ENCODE peak calls at places on chromosomes 12 and 14, in ten cellular contexts. W, U, V, N, T, K, J, Y, Q and L are unnamed samples.

GRCh38 chr14:103510311-103511021 is 12.2 kb downstream of the CKB start:
- DNase-seq in W (no peak), U (no peak), V (peak; percentile 31), N (no peak), T (no peak), K (no peak), J (no peak), Y (no peak), Q (no peak), L (no peak)

GRCh38 chr12:92899388-92900001 is 29.6 kb downstream of the EEA1 start:
- DNase-seq in W (peak; percentile 84), U (peak; percentile 98), V (no peak), N (no peak), T (no peak), K (peak; percentile 34), J (peak; percentile 71), Y (peak; percentile 78), Q (peak; percentile 11), L (peak; percentile 95)

GRCh38 chr14:105422695-105423487 is 3.3 kb downstream of the MTA1 start:
- DNase-seq in W (no peak), U (no peak), V (no peak), N (no peak), T (no peak), K (no peak), J (no peak), Y (no peak), Q (no peak), L (no peak)

GRCh38 chr12:52156757-52157565 is 34.9 kb downstream of the KRT80 start:
- DNase-seq in W (peak; percentile 84), U (peak; percentile 65), V (peak; percentile 89), N (peak; percentile 51), T (peak; percentile 73), K (peak; percentile 85), J (peak; percentile 75), Y (peak; percentile 90), Q (peak; percentile 66), L (peak; percentile 59)

GRCh38 chr12:78540621-78541336 is 323.8 kb upstream of the SYT1 start:
- DNase-seq in W (no peak), U (peak; percentile 34), V (no peak), N (no peak), T (no peak), K (no peak), J (no peak), Y (no peak), Q (no peak), L (no peak)

GRCh38 chr12:106147956-106148355 is 9.2 kb upstream of the NUAK1 start:
- DNase-seq in W (no peak), U (no peak), V (no peak), N (no peak), T (no peak), K (peak; percentile 84), J (peak; percentile 90), Y (peak; percentile 91), Q (no peak), L (no peak)

GRCh38 chr14:50920482-50921225 is 23.6 kb downstream of the PYGL start:
- DNase-seq in W (no peak), U (peak; percentile 83), V (no peak), N (no peak), T (no peak), K (no peak), J (no peak), Y (no peak), Q (no peak), L (no peak)

GRCh38 chr12:131087991-131088700 is 134.4 kb downstream of the ADGRD1 start:
- DNase-seq in W (no peak), U (no peak), V (no peak), N (no peak), T (no peak), K (peak; percentile 20), J (peak; percentile 15), Y (peak; percentile 74), Q (no peak), L (no peak)

GRCh38 chr12:11273449-11273848 is 3.9 kb upstream of the PRB3 start:
- DNase-seq in W (no peak), U (no peak), V (no peak), N (no peak), T (no peak), K (no peak), J (no peak), Y (no peak), Q (no peak), L (no peak)

GRCh38 chr12:49244161-49244560 is 20.7 kb upstream of the TUBA1C start:
- DNase-seq in W (no peak), U (peak; percentile 75), V (no peak), N (no peak), T (no peak), K (no peak), J (no peak), Y (no peak), Q (no peak), L (no peak)

GRCh38 chr14:60724080-60724618 is at the start of gene SIX4:
- DNase-seq in W (peak; percentile 29), U (peak; percentile 93), V (no peak), N (no peak), T (peak; percentile 10), K (peak; percentile 78), J (peak; percentile 47), Y (peak; percentile 82), Q (peak; percentile 91), L (peak; percentile 81)

GRCh38 chr14:50242566-50243288 is 11.3 kb upstream of the SOS2 start:
- DNase-seq in W (no peak), U (no peak), V (no peak), N (no peak), T (no peak), K (no peak), J (no peak), Y (no peak), Q (no peak), L (no peak)

GRCh38 chr12:123845881-123846280 is 83.8 kb downstream of the DNAH10 start:
- DNase-seq in W (no peak), U (no peak), V (no peak), N (no peak), T (no peak), K (no peak), J (no peak), Y (peak; percentile 51), Q (no peak), L (no peak)

GRCh38 chr12:120257041-120257821 is 8.3 kb downstream of the PXN start:
- DNase-seq in W (peak; percentile 68), U (peak; percentile 97), V (no peak), N (no peak), T (no peak), K (peak; percentile 42), J (peak; percentile 74), Y (peak; percentile 82), Q (no peak), L (peak; percentile 76)

GRCh38 chr12:12992418-12993175 is 7.5 kb downstream of the HEBP1 start:
- DNase-seq in W (peak; percentile 50), U (peak; percentile 93), V (no peak), N (no peak), T (no peak), K (peak; percentile 35), J (peak; percentile 35), Y (peak; percentile 80), Q (no peak), L (no peak)

GRCh38 chr12:62651138-62651537 is 184.5 kb downstream of the MON2 start:
- DNase-seq in W (no peak), U (no peak), V (no peak), N (no peak), T (no peak), K (no peak), J (no peak), Y (no peak), Q (no peak), L (no peak)
- H3K4me1 ChIP-seq in W (peaks cover 8% of the 10 kb centered on the region), U (no peaks in the 10 kb centered on the region), V (no peaks in the 10 kb centered on the region), N (no peaks in the 10 kb centered on the region), T (no peaks in the 10 kb centered on the region), K (no peaks in the 10 kb centered on the region), J (no peaks in the 10 kb centered on the region), Y (no peaks in the 10 kb centered on the region), Q (peaks cover 14% of the 10 kb centered on the region), L (peaks cover 5% of the 10 kb centered on the region)

DNA sequence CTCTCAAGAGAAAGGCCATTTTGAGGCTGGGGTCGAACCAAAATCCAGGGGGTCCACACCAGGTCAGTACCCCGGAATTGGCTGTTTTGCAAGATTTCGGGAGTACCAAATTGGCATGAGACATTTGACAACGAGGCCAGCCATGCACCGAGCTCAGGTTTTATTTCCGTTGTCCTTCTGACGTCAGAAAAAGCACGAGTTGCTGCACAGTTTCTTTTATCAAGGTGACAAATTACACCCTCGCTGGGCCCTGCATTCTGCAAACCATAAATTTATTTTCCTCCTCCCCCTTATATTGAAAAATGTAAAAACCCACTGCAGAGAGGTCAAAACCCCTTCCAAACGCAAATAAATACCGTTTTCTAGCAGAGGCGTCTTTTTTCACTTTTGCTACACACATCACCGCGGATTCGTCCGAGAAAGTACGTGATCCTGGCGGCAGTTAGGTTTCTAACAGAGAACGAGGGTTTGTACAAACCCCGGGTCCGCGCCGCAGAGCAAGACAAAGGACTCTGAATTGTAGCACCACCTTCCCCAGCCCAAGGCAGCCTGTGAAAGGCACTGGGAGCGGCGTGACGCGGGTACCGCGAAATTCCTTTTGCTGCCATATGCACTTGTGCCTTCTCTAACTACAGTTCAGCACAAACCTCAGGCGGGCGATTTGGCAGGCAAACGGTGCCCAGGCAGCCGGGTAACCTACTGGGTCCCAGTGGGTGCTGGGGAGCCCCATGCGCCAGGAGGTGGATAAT is 1.8 kb downstream of the SLC38A1 start:
- DNase-seq in W (peak; percentile 14), U (peak; percentile 77), V (peak; percentile 89), N (peak; percentile 86), T (peak; percentile 71), K (peak; percentile 70), J (peak; percentile 46), Y (peak; percentile 85), Q (no peak), L (no peak)
- H3K4me1 ChIP-seq in W (peaks cover 9% of the 10 kb centered on the region), U (peaks cover 44% of the 10 kb centered on the region), V (peaks cover 32% of the 10 kb centered on the region), N (peaks cover 63% of the 10 kb centered on the region), T (peaks cover 63% of the 10 kb centered on the region), K (peaks cover 36% of the 10 kb centered on the region), J (peaks cover 44% of the 10 kb centered on the region), Y (no peaks in the 10 kb centered on the region), Q (no peaks in the 10 kb centered on the region), L (peaks cover 53% of the 10 kb centered on the region)

DNA sequence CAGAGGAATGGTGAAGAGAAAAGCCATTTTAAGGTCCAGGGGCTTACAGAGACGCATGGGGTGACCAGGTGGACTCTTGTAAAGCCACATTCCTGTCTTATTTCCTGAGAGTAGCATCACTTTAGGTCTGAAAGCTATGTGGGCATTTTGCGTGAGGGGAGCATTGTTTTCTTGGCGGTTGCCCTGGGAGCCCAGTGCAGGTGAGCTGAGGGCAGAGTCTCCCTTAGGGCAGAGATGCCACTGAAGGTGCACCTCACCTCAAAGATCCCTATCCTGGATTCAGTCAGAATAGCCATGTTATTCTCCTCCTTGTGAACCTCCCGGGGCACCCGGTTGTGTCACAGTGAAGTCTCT is 12.4 kb downstream of the GLRX5 start:
- DNase-seq in W (no peak), U (no peak), V (no peak), N (no peak), T (no peak), K (no peak), J (no peak), Y (no peak), Q (no peak), L (no peak)
- H3K4me1 ChIP-seq in W (peaks cover 5% of the 10 kb centered on the region), U (peaks cover 13% of the 10 kb centered on the region), V (no peaks in the 10 kb centered on the region), N (no peaks in the 10 kb centered on the region), T (no peaks in the 10 kb centered on the region), K (peaks cover 5% of the 10 kb centered on the region), J (peaks cover 22% of the 10 kb centered on the region), Y (peaks cover 12% of the 10 kb centered on the region), Q (peaks cover 3% of the 10 kb centered on the region), L (peaks cover 14% of the 10 kb centered on the region)

DNA sequence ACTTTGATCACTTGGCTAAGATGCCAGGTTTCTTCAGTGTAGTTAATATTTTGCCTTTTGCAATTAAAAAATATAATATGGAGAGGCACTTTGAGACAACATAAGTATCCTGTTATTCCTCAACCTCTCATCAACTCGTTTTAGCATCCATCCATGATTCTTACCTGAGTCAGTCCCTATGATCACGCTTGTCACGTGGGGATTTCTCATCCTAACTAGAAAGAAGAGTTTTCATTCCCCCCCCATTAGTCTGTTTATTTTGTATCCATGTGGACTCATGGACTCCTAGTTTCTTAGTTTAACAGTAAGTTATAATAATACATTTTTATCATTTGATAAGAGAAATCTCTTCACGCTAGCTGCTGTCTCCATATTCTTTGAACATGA is 110.3 kb downstream of the SLC25A47 start:
- DNase-seq in W (no peak), U (peak; percentile 36), V (no peak), N (no peak), T (no peak), K (no peak), J (no peak), Y (no peak), Q (no peak), L (no peak)
- H3K4me1 ChIP-seq in W (peaks cover under 1% of the 10 kb centered on the region), U (peaks cover 12% of the 10 kb centered on the region), V (no peaks in the 10 kb centered on the region), N (no peaks in the 10 kb centered on the region), T (no peaks in the 10 kb centered on the region), K (no peaks in the 10 kb centered on the region), J (no peaks in the 10 kb centered on the region), Y (no peaks in the 10 kb centered on the region), Q (peaks cover 3% of the 10 kb centered on the region), L (no peaks in the 10 kb centered on the region)